ENCODE peak calls at places on chromosomes 13 and 19, in seven cellular contexts. F, X, E, M, Q, O and I are unnamed samples.

GRCh38 chr19:39499082-39499642 is 415 bp downstream of the DLL3 start:
- DNase-seq in F (no peak), X (peak; percentile 65), E (no peak), M (no peak), Q (no peak), O (no peak), I (no peak)

GRCh38 chr13:51148223-51148951 is 37.3 kb upstream of the C13orf42 start:
- DNase-seq in F (no peak), X (peak; percentile 78), E (no peak), M (no peak), Q (no peak), O (no peak), I (no peak)

GRCh38 chr13:41177616-41178015 is 16.8 kb downstream of the KBTBD7 start:
- DNase-seq in F (no peak), X (no peak), E (no peak), M (no peak), Q (no peak), O (no peak), I (peak; percentile 55)

GRCh38 chr19:30450101-30450500 is 77.9 kb downstream of the ZNF536 start:
- DNase-seq in F (no peak), X (peak; percentile 77), E (no peak), M (no peak), Q (no peak), O (no peak), I (no peak)

GRCh38 chr19:18203408-18203862 is 407 bp downstream of the RAB3A start:
- DNase-seq in F (no peak), X (no peak), E (no peak), M (peak; percentile 46), Q (no peak), O (no peak), I (peak; percentile 45)

GRCh38 chr19:3725640-3726310 is 17.6 kb downstream of the TJP3 start:
- DNase-seq in F (no peak), X (peak; percentile 86), E (peak; percentile 73), M (no peak), Q (no peak), O (no peak), I (no peak)

GRCh38 chr13:110470272-110471009 is 91.1 kb downstream of the RAB20 start:
- DNase-seq in F (no peak), X (no peak), E (no peak), M (no peak), Q (no peak), O (no peak), I (peak; percentile 50)

GRCh38 chr19:16118489-16119033 is 6.9 kb downstream of the RAB8A start:
- DNase-seq in F (no peak), X (no peak), E (no peak), M (no peak), Q (no peak), O (peak; percentile 97), I (peak; percentile 95)

GRCh38 chr13:62014299-62014698 is 598.6 kb upstream of the PCDH20 start:
- DNase-seq in F (peak; percentile 6), X (peak; percentile 38), E (peak; percentile 24), M (no peak), Q (peak; percentile 8), O (no peak), I (no peak)

GRCh38 chr13:89003656-89004055 is 1332.5 kb downstream of the SLITRK5 start:
- DNase-seq in F (no peak), X (no peak), E (no peak), M (no peak), Q (no peak), O (no peak), I (no peak)

GRCh38 chr19:17420267-17420924 is 549 bp downstream of the MVB12A start:
- DNase-seq in F (no peak), X (peak; percentile 68), E (no peak), M (peak; percentile 43), Q (no peak), O (no peak), I (no peak)

GRCh38 chr19:37706052-37706605 is 13.4 kb downstream of the ZNF607 start:
- DNase-seq in F (no peak), X (no peak), E (no peak), M (no peak), Q (no peak), O (no peak), I (no peak)

GRCh38 chr19:29283366-29283765 is 70.4 kb upstream of the UQCRFS1 start:
- DNase-seq in F (no peak), X (no peak), E (no peak), M (no peak), Q (no peak), O (no peak), I (no peak)

GRCh38 chr19:15124572-15125231 is 17.5 kb downstream of the SYDE1 start:
- DNase-seq in F (no peak), X (peak; percentile 87), E (no peak), M (peak; percentile 34), Q (no peak), O (no peak), I (peak; percentile 42)

GRCh38 chr19:17450264-17451075 is 2.0 kb upstream of the TMEM221 start:
- DNase-seq in F (no peak), X (no peak), E (peak; percentile 88), M (no peak), Q (no peak), O (no peak), I (peak; percentile 42)

GRCh38 chr13:104385409-104385808 is 1319.2 kb upstream of the SLC10A2 start:
- DNase-seq in F (no peak), X (no peak), E (no peak), M (no peak), Q (no peak), O (no peak), I (no peak)

GRCh38 chr13:48775804-48776203 is 122.1 kb downstream of the CYSLTR2 start:
- DNase-seq in F (no peak), X (no peak), E (no peak), M (no peak), Q (no peak), O (no peak), I (no peak)

GRCh38 chr19:3968556-3969434 is 2.1 kb downstream of the DAPK3 start:
- DNase-seq in F (peak; percentile 81), X (peak; percentile 97), E (peak; percentile 85), M (peak; percentile 43), Q (peak; percentile 93), O (no peak), I (no peak)

GRCh38 chr13:45518525-45519235 is 53.9 kb downstream of the COG3 start:
- DNase-seq in F (no peak), X (no peak), E (no peak), M (no peak), Q (no peak), O (no peak), I (no peak)

DNA sequence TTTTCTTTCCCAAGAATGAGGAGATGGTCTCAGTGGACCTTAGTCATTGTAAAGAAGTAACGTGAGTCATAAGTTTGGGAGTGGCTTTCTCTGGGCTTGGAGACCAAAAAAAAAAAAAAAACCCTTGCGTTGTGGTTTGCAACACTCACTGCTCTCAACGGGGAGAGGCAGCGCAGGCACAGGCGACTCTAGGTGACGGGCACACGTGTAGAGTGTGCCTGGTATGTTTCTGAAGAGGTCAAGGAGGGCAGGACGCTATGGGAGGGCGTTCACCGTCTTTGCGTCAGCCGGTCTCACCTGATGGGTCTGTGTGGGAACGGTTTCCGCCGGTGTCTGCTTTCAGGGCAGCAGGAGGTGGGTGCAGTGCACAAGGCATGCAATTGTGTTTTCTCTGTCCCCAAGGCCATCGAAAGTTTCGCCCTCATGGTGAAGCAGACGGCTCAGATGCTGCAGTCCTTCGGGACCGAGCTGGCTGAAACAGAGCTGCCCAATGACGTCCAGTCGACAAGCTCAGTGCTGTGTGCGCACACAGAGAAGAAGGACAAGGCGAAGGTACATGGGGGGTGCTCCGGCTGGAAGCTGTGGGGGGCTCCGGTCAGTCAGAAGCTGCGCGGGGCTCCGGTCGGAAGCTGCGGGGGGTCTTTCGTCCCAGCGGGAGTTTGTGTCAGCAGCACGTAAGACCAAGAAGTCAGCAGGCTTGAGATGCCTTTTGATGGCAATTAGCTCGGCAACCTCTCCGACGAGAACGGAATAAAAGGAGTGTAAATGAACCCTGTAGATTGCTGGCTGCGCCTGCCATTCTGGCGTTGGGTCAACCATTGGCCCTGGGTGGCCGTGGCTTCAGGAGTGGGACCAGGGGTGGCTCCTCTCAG is 40.8 kb upstream of the F7 start:
- DNase-seq in F (peak; percentile 7), X (no peak), E (peak; percentile 56), M (peak; percentile 33), Q (no peak), O (no peak), I (no peak)
- H3K27ac ChIP-seq in F (no peak overlapping the region), X (no peak overlapping the region), E (no peak overlapping the region), M (no peak overlapping the region), Q (no peak overlapping the region), O (no peak overlapping the region), I (no peak overlapping the region)

DNA sequence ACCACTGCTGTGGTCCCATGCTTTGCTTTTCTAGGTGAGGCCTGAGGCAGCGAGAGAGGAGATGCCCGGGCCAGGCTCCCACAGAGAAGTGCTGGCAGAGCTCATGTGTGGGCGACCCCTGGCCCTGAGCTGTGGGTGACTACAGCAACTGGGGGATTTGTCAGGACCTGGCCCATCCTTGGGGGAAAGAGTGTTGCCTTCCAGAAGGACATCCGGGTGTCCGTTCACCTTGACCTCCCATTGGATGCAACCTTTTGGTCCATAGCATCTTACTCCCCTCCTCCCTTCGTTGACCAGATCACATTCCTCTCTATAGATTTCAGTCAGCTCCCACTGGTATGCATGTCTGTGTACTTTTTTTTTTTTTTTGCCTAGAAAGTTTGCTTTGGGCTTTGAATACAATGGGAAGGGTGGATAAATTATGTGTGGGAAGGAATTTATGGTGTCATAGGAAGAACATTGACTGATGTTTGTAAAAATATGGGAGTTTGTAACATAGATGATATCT is 84.2 kb upstream of the RNF113B start:
- DNase-seq in F (no peak), X (no peak), E (no peak), M (no peak), Q (no peak), O (no peak), I (no peak)
- H3K4me3 ChIP-seq in F (no peak overlapping the region), X (no peak overlapping the region), E (no peak overlapping the region), M (no peak overlapping the region), Q (no peak overlapping the region), O (no peak overlapping the region), I (no peak overlapping the region)

DNA sequence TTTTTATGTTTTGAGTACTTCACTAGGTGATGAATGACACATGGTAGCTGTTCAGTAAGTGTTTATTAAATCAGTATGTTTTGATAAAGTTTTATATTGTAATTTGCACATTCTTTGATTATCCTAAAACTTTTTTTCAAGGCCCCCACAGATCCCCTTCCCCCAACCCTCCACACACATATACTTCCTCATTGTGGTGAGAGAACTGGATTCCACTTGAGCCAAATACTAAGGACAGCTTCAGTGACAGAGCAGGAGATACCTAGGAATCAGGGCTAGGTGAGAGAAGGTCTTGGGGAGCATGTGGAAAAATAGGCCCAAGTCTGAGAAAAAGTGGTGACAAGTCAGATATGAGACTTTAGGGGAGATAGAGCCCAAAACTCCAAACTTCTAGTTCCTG is 174.6 kb downstream of the TDRD3 start:
- DNase-seq in F (no peak), X (no peak), E (no peak), M (no peak), Q (no peak), O (no peak), I (no peak)
- TF ChIP-seq REST in F (no peak), X (no peak), E (no peak), M (no peak), Q (no peak), O (no peak), I (no peak)

DNA sequence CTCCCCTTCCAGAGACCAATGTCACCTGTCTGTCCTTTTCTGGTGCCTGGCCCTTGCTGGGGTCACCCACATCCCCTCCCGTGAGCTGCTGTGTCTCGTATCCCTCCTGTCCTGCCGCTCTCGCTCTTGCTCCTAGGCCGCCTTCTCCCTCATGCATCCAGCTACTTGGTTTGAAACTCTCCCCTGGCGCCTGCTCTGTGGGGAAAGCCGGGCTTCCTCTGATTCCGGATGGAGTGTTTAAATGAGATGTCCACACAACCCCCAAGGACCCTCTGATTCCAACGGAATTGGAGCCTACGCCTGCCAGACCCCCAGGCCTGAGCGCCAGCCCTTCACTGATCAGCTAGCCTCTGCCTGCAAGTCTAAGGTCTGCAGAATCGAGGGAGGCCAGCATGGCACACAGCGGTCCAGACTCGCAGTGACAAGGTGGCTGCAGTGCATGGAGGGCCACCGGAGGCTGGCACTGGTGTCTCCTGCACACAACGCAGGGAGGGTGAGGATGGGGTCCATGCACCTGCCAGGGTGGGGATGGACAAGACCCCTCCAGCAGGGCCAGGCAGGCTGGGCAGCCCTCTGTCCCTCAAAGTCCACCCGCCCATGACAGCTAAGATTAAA is 47.2 kb downstream of the RFX2 start:
- DNase-seq in F (no peak), X (no peak), E (no peak), M (no peak), Q (no peak), O (no peak), I (no peak)
- H3K27ac ChIP-seq in F (peak overlapping the region; percentile 16), X (no peak overlapping the region), E (no peak overlapping the region), M (peak overlapping the region; percentile 85), Q (no peak overlapping the region), O (no peak overlapping the region), I (peak overlapping the region; percentile 58)